ENCODE peak calls at places on chromosomes 11 and 22, in five cellular contexts. K, P, Y, E and O are unnamed samples.

GRCh38 chr22:23652286-23652685 is 20.2 kb upstream of the DRICH1 start:
- DNase-seq in K (no peak), P (no peak), Y (no peak), E (no peak), O (no peak)

GRCh38 chr11:61281581-61282250 is 13.4 kb downstream of the VWCE start:
- DNase-seq in K (no peak), P (peak; percentile 99), Y (no peak), E (peak; percentile 93), O (no peak)

GRCh38 chr11:64225608-64226506 is at the start of the genes NUDT22 and TRPT1:
- DNase-seq in K (peak; percentile 77), P (peak; percentile 85), Y (peak; percentile 85), E (peak; percentile 94), O (no peak)

GRCh38 chr11:125312812-125313211 is 148.3 kb downstream of the PKNOX2 start:
- DNase-seq in K (no peak), P (no peak), Y (no peak), E (no peak), O (no peak)

GRCh38 chr22:20949698-20950183 is 17.3 kb upstream of the AIFM3 start:
- DNase-seq in K (peak; percentile 92), P (no peak), Y (no peak), E (no peak), O (no peak)

GRCh38 chr11:93783767-93784151 is 323 bp upstream of the MED17 start:
- DNase-seq in K (no peak), P (no peak), Y (no peak), E (no peak), O (no peak)

GRCh38 chr11:66334605-66335442 is 1.4 kb downstream of the RIN1 start:
- DNase-seq in K (no peak), P (no peak), Y (peak; percentile 49), E (no peak), O (no peak)

GRCh38 chr11:22454461-22454860 is 116.3 kb downstream of the SLC17A6 start:
- DNase-seq in K (no peak), P (no peak), Y (no peak), E (no peak), O (no peak)

GRCh38 chr22:35131423-35132050 is 65.6 kb downstream of the ISX start:
- DNase-seq in K (no peak), P (peak; percentile 42), Y (no peak), E (no peak), O (no peak)

DNA sequence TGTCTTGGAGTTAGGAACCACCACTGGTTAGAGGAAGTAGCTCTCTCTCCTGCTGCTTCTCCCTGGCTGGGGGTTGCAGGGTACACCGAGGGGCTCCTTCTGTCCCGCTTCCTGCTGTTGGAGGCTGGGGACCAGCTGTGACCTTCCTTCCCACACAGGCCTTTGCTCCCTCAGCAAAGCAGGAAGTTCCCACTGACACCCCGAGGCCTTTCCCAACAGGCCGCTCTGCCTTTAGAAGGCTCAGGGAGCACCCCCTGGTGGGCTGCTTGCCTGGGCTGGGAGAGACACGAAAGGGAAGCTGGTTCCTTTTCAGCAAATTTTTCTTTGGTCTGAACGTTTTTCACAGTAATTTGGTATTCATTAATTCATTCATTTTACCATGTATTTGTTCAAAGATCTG is 527.9 kb upstream of the B3GAT1 start:
- DNase-seq in K (peak; percentile 43), P (peak; percentile 15), Y (no peak), E (no peak), O (no peak)
- TF ChIP-seq REST in K (no peak), P (no peak), Y (no peak), E (no peak), O (no peak)

GRCh38 chr22:17106785-17107546 is 14.2 kb downstream of the TMEM121B start:
- DNase-seq in K (no peak), P (no peak), Y (peak; percentile 98), E (no peak), O (no peak)
- TF ChIP-seq POLR2AphosphoS5 in K (no peak), P (no peak), Y (peak; percentile 99), E (no peak), O (no peak)

GRCh38 chr11:75429902-75430691 is 2.9 kb downstream of the KLHL35 start:
- DNase-seq in K (no peak), P (no peak), Y (peak; percentile 58), E (peak; percentile 74), O (no peak)
- TF ChIP-seq CTCF in K (no peak), P (no peak), Y (no peak), E (no peak), O (no peak)

GRCh38 chr11:69375316-69376154 is 81.6 kb downstream of the MYEOV start:
- DNase-seq in K (no peak), P (no peak), Y (no peak), E (no peak), O (no peak)
- TF ChIP-seq REST in K (no peak), P (no peak), Y (no peak), E (no peak), O (no peak)